ENCODE peak calls at places on chromosome 15, in five cellular contexts. V is SW480, C is NCI-H774, A is Daoy, O is H7. F is an unnamed sample.

GRCh38 chr15:29859293-29859692 is 37.0 kb upstream of the TJP1 start:
- DNase-seq in C (no peak), A (peak), O (no peak), V (no peak), F (no peak)

GRCh38 chr15:25391971-25392733 is 46.7 kb downstream of the UBE3A start:
- DNase-seq in C (no peak), O (no peak), V (no peak), A (peak), F (no peak)

GRCh38 chr15:23569513-23569912 is 4.0 kb downstream of the MKRN3 start:
- DNase-seq in C (no peak), A (no peak), V (no peak), O (no peak), F (no peak)

GRCh38 chr15:79987969-79988368 is 17.0 kb upstream of the BCL2A1 start:
- DNase-seq in A (no peak), V (no peak), O (no peak), C (no peak), F (no peak)

GRCh38 chr15:69990566-69991391 is 106.9 kb downstream of the TLE3 start:
- DNase-seq in V (no peak), A (no peak), C (no peak), O (peak), F (no peak)

GRCh38 chr15:31303434-31304073 is 23.1 kb upstream of the KLF13 start:
- DNase-seq in V (no peak), O (peak), C (no peak), A (no peak), F (no peak)

GRCh38 chr15:75732206-75732808 is 19.7 kb upstream of the CSPG4 start:
- DNase-seq in C (no peak), V (no peak), O (peak), A (no peak), F (no peak)

GRCh38 chr15:52124270-52124878 is 11.8 kb upstream of the BCL2L10 start:
- DNase-seq in V (no peak), C (no peak), O (no peak), A (peak), F (no peak)

F was measured in H9.